ENCODE peak calls at places on chromosomes 1 and 21, in ten cellular contexts. N is Peyer's patch, J is OCI-LY7, R is nephron progenitor cell, O is esophagus squamous epithelium, L is AG10803, A is WTC11, W is HFF-Myc, C is heart left ventricle, Y is BJ. T is an unnamed sample.

GRCh38 chr21:38042246-38042645 is 126.0 kb upstream of the KCNJ6 start:
- DNase-seq in N (no peak), J (no peak), R (no peak), O (no peak), L (no peak), A (no peak), W (no peak), C (no peak), Y (no peak), T (no peak)

GRCh38 chr1:199684686-199685273 is 342.7 kb upstream of the NR5A2 start:
- DNase-seq in N (peak; percentile 55), J (peak; percentile 62), R (peak; percentile 28), O (no peak), L (peak; percentile 75), A (no peak), W (peak; percentile 59), C (no peak), Y (peak; percentile 15), T (no peak)

GRCh38 chr21:34986561-34987533 is 62.3 kb downstream of the RUNX1 start:
- DNase-seq in N (peak; percentile 64), J (no peak), R (no peak), O (no peak), L (peak; percentile 75), A (no peak), W (no peak), C (no peak), Y (peak; percentile 54), T (peak; percentile 36)

GRCh38 chr1:162942903-162943567 is 82.1 kb upstream of the CCDC190 start:
- DNase-seq in N (no peak), J (no peak), R (no peak), O (no peak), L (peak; percentile 28), A (no peak), W (no peak), C (no peak), Y (no peak), T (no peak)

GRCh38 chr21:17539743-17540341 is 27.0 kb downstream of the CXADR start:
- DNase-seq in N (no peak), J (no peak), R (no peak), O (no peak), L (no peak), A (no peak), W (no peak), C (no peak), Y (no peak), T (no peak)

GRCh38 chr1:213615226-213615881 is 372.4 kb upstream of the PROX1 start:
- DNase-seq in N (no peak), J (no peak), R (no peak), O (no peak), L (no peak), A (no peak), W (no peak), C (no peak), Y (no peak), T (no peak)

GRCh38 chr21:34670220-34670961 is 1.6 kb downstream of the CLIC6 start:
- DNase-seq in N (no peak), J (no peak), R (peak; percentile 46), O (no peak), L (no peak), A (peak; percentile 56), W (no peak), C (peak; percentile 63), Y (no peak), T (no peak)

GRCh38 chr21:37866027-37866426 is 50.2 kb downstream of the KCNJ6 start:
- DNase-seq in N (no peak), J (peak; percentile 29), R (no peak), O (no peak), L (peak; percentile 38), A (no peak), W (no peak), C (no peak), Y (no peak), T (no peak)

GRCh38 chr1:184905601-184906322 is 68.5 kb downstream of the NIBAN1 start:
- DNase-seq in N (no peak), J (no peak), R (no peak), O (no peak), L (no peak), A (no peak), W (no peak), C (no peak), Y (no peak), T (no peak)

GRCh38 chr1:227227761-227228160 is 90.5 kb downstream of the CDC42BPA start:
- DNase-seq in N (no peak), J (no peak), R (no peak), O (no peak), L (no peak), A (no peak), W (no peak), C (no peak), Y (no peak), T (no peak)

GRCh38 chr1:22806584-22806983 is 95.9 kb downstream of the EPHB2 start:
- DNase-seq in N (no peak), J (no peak), R (no peak), O (no peak), L (no peak), A (no peak), W (no peak), C (no peak), Y (no peak), T (no peak)

GRCh38 chr1:29565490-29565889 is 329.2 kb downstream of the PTPRU start:
- DNase-seq in N (no peak), J (peak; percentile 30), R (no peak), O (no peak), L (no peak), A (no peak), W (no peak), C (no peak), Y (no peak), T (no peak)

GRCh38 chr1:56336972-56337371 is 242.4 kb downstream of the PLPP3 start:
- DNase-seq in N (no peak), J (no peak), R (no peak), O (no peak), L (no peak), A (no peak), W (no peak), C (no peak), Y (no peak), T (no peak)

GRCh38 chr21:32143222-32143939 is 135.5 kb downstream of the MIS18A start:
- DNase-seq in N (no peak), J (no peak), R (no peak), O (no peak), L (peak; percentile 88), A (peak; percentile 23), W (peak; percentile 99), C (peak; percentile 65), Y (peak; percentile 37), T (no peak)

GRCh38 chr1:181588631-181589030 is 105.3 kb downstream of the CACNA1E start:
- DNase-seq in N (no peak), J (no peak), R (no peak), O (no peak), L (no peak), A (no peak), W (no peak), C (no peak), Y (no peak), T (no peak)

GRCh38 chr1:86507935-86508582 is 38.8 kb upstream of the CLCA4 start:
- DNase-seq in N (no peak), J (peak; percentile 20), R (peak; percentile 12), O (no peak), L (peak; percentile 60), A (peak; percentile 24), W (no peak), C (no peak), Y (no peak), T (no peak)

GRCh38 chr1:77948841-77949424 is 29.9 kb downstream of the FUBP1 start:
- DNase-seq in N (no peak), J (peak; percentile 27), R (no peak), O (no peak), L (peak; percentile 48), A (no peak), W (peak; percentile 22), C (no peak), Y (no peak), T (no peak)

GRCh38 chr1:67572594-67573221 is 112.3 kb upstream of the GADD45A start:
- DNase-seq in N (peak; percentile 82), J (no peak), R (no peak), O (no peak), L (peak; percentile 56), A (no peak), W (no peak), C (peak; percentile 63), Y (no peak), T (no peak)

GRCh38 chr1:29513357-29513756 is 277.0 kb downstream of the PTPRU start:
- DNase-seq in N (no peak), J (peak; percentile 45), R (peak; percentile 37), O (no peak), L (peak; percentile 67), A (peak; percentile 73), W (peak; percentile 63), C (no peak), Y (no peak), T (no peak)

GRCh38 chr1:198449727-198450433 is 90.6 kb downstream of the ATP6V1G3 start:
- DNase-seq in N (no peak), J (no peak), R (no peak), O (no peak), L (peak; percentile 32), A (no peak), W (no peak), C (no peak), Y (no peak), T (no peak)

GRCh38 chr1:157878059-157878458 is 36.5 kb upstream of the CD5L start:
- DNase-seq in N (no peak), J (peak; percentile 66), R (no peak), O (no peak), L (peak; percentile 55), A (no peak), W (peak; percentile 10), C (no peak), Y (no peak), T (no peak)

GRCh38 chr1:54012862-54013261 is 5.1 kb downstream of the LDLRAD1 start:
- DNase-seq in N (no peak), J (no peak), R (no peak), O (no peak), L (no peak), A (no peak), W (no peak), C (no peak), Y (no peak), T (no peak)
- TF ChIP-seq CTCF in N (no peak), J (no peak), R (no peak), O (no peak), L (no peak), A (no peak), W (no peak), C (no peak), Y (no peak), T (no peak)

GRCh38 chr1:152878042-152878441 is at the start of gene SMCP:
- DNase-seq in N (no peak), J (no peak), R (peak; percentile 10), O (no peak), L (no peak), A (peak; percentile 75), W (no peak), C (no peak), Y (no peak), T (no peak)
- TF ChIP-seq CTCF in N (no peak), J (peak; percentile 73), R (no peak), O (peak; percentile 28), L (no peak), A (peak; percentile 47), W (peak; percentile 20), C (no peak), Y (no peak), T (no peak)

GRCh38 chr1:113975211-113975895 is 3.9 kb upstream of the OLFML3 start:
- DNase-seq in N (no peak), J (no peak), R (no peak), O (no peak), L (peak; percentile 92), A (no peak), W (no peak), C (no peak), Y (peak; percentile 42), T (no peak)
- TF ChIP-seq CTCF in N (no peak), J (no peak), R (no peak), O (no peak), L (no peak), A (no peak), W (no peak), C (no peak), Y (no peak), T (no peak)

GRCh38 chr21:45289655-45290515 is 2.2 kb upstream of the POFUT2 start:
- DNase-seq in N (no peak), J (no peak), R (no peak), O (no peak), L (peak; percentile 11), A (no peak), W (no peak), C (no peak), Y (no peak), T (peak; percentile 5)
- TF ChIP-seq CTCF in N (no peak), J (peak; percentile 18), R (no peak), O (no peak), L (peak; percentile 41), A (no peak), W (peak; percentile 27), C (peak; percentile 28), Y (peak; percentile 37), T (no peak)

T was measured in activated B cell treated with CpG ODN at 0.5 μM for 24 hours.